ENCODE peak calls at places on chromosomes 1 and 21, in seven cellular contexts. R is astrocyte of the spinal cord; D is colonic mucosa; S is activated effector memory CD4-positive, alpha-beta T cell treated with Interleukin-2 at 50 U/mL for 16 hours; W is stimulated activated CD4-positive, alpha-beta T cell treated with anti-CD3 and anti-CD28 coated beads, Interleukin-15, amount 100 ng/mL, for 1 hour; P is choroid plexus epithelial cell; L is prostate gland. A is an unnamed sample.

GRCh38 chr1:109482796-109483638 is 688 bp upstream of the ATXN7L2 start:
- DNase-seq in D (no peak), P (no peak), W (no peak), R (no peak), L (no peak), S (no peak), A (no peak)

GRCh38 chr1:81221564-81221963 is 579.2 kb upstream of the ADGRL2 start:
- DNase-seq in L (no peak), W (no peak), D (no peak), S (no peak), R (no peak), P (no peak), A (no peak)

GRCh38 chr1:6790146-6790545 is 4.9 kb downstream of the CAMTA1 start:
- DNase-seq in R (no peak), L (no peak), W (no peak), D (no peak), S (no peak), P (peak), A (no peak)

GRCh38 chr21:42468511-42469131 is 27.4 kb downstream of the RSPH1 start:
- DNase-seq in S (no peak), W (no peak), R (no peak), D (no peak), L (peak), P (no peak), A (peak)

GRCh38 chr1:150295476-150295875 is 1.8 kb downstream of the MRPS21 start:
- DNase-seq in R (no peak), S (no peak), D (no peak), L (no peak), P (no peak), W (no peak), A (no peak)

GRCh38 chr1:203557958-203558760 is 64.2 kb downstream of the OPTC start:
- DNase-seq in W (no peak), R (peak), D (no peak), P (peak), S (no peak), L (no peak), A (no peak)

GRCh38 chr1:98323906-98324358 is 337.6 kb upstream of the SNX7 start:
- DNase-seq in P (peak), L (no peak), W (no peak), S (no peak), D (peak), R (peak), A (peak)

GRCh38 chr1:153312569-153313186 is at the start of gene PGLYRP3:
- DNase-seq in R (no peak), P (no peak), S (no peak), D (no peak), L (no peak), W (no peak), A (peak)

GRCh38 chr1:201190624-201191051 is at the start of gene IGFN1:
- DNase-seq in R (no peak), L (no peak), P (no peak), D (no peak), W (no peak), S (no peak), A (no peak)

GRCh38 chr1:161179698-161180097 is 2.4 kb upstream of the B4GALT3 start:
- DNase-seq in S (no peak), L (no peak), D (no peak), W (no peak), P (no peak), R (no peak), A (no peak)

GRCh38 chr1:201562659-201563405 is 23.9 kb downstream of the NAV1 start:
- DNase-seq in W (no peak), S (no peak), P (peak), D (no peak), R (peak), L (no peak), A (no peak)

GRCh38 chr1:152165291-152166077 is 6.5 kb upstream of the RPTN start:
- DNase-seq in L (no peak), R (no peak), W (no peak), D (no peak), P (no peak), S (no peak), A (no peak)

GRCh38 chr1:182889997-182890396 is 50.9 kb downstream of the DHX9 start:
- DNase-seq in R (no peak), L (no peak), D (no peak), P (no peak), W (no peak), S (no peak), A (peak)

GRCh38 chr1:201648911-201649775 is 110.2 kb downstream of the NAV1 start:
- DNase-seq in R (peak), P (peak), L (no peak), W (no peak), S (no peak), D (peak), A (no peak)